ENCODE peak calls at places on chromosome 12, in eight cellular contexts. N, B, I, Q, Z, Y, K and D are unnamed samples.

GRCh38 chr12:115354007-115354452 is 670.1 kb upstream of the TBX3 start:
- DNase-seq in Y (peak; percentile 90), Q (no peak), I (no peak), N (no peak), K (peak; percentile 77), Z (peak; percentile 22), B (peak; percentile 29), D (peak; percentile 73)

GRCh38 chr12:21962236-21962635 is 21.0 kb upstream of the ABCC9 start:
- DNase-seq in K (no peak), Y (no peak), B (no peak), Q (no peak), I (no peak), N (no peak), Z (no peak), D (no peak)

GRCh38 chr12:101792046-101792931 is 38.5 kb downstream of the GNPTAB start:
- DNase-seq in Z (no peak), K (no peak), Y (no peak), Q (no peak), B (no peak), N (no peak), I (no peak), D (no peak)

GRCh38 chr12:50845021-50845647 is 2.4 kb downstream of the TMPRSS12 start:
- DNase-seq in N (no peak), B (no peak), K (no peak), I (no peak), Y (no peak), Z (no peak), Q (no peak), D (no peak)

GRCh38 chr12:48956279-48957140 is 777 bp downstream of the ARF3 start:
- DNase-seq in Y (peak; percentile 95), Z (peak; percentile 88), K (peak; percentile 82), B (peak; percentile 88), I (peak; percentile 66), Q (peak; percentile 56), N (no peak), D (peak; percentile 94)

GRCh38 chr12:107468182-107468581 is 217.4 kb upstream of the PWP1 start:
- DNase-seq in Y (peak; percentile 66), K (no peak), I (no peak), Q (no peak), N (no peak), Z (no peak), B (no peak), D (no peak)

GRCh38 chr12:88921434-88921833 is 341.2 kb upstream of the KITLG start:
- DNase-seq in B (no peak), N (no peak), K (no peak), I (no peak), Z (no peak), Y (no peak), Q (no peak), D (no peak)

GRCh38 chr12:64169999-64170398 is 52.1 kb downstream of the KICS2 start:
- DNase-seq in N (no peak), Y (no peak), B (no peak), Z (no peak), Q (no peak), I (no peak), K (no peak), D (no peak)

GRCh38 chr12:65965358-65965757 is 141.1 kb downstream of the HMGA2 start:
- DNase-seq in Y (no peak), N (no peak), I (no peak), Q (no peak), K (no peak), B (no peak), Z (no peak), D (no peak)

GRCh38 chr12:70691018-70691672 is 53.9 kb upstream of the PTPRB start:
- DNase-seq in Z (no peak), K (no peak), Q (no peak), Y (no peak), N (no peak), I (no peak), B (no peak), D (no peak)

GRCh38 chr12:8847435-8847834 is 25.0 kb downstream of the A2ML1 start:
- DNase-seq in B (no peak), K (no peak), Q (no peak), I (no peak), Z (no peak), Y (no peak), N (no peak), D (no peak)

GRCh38 chr12:22981711-22982110 is 356.7 kb downstream of the ETNK1 start:
- DNase-seq in K (no peak), I (no peak), N (no peak), Z (no peak), Y (no peak), Q (no peak), B (no peak), D (no peak)

GRCh38 chr12:28114488-28114887 is 75.8 kb upstream of the CCDC91 start:
- DNase-seq in Z (no peak), N (no peak), Q (no peak), B (no peak), I (no peak), K (no peak), Y (no peak), D (no peak)

GRCh38 chr12:54357802-54358619 is 6.3 kb downstream of the GPR84 start:
- DNase-seq in Y (no peak), N (no peak), I (no peak), Z (no peak), K (no peak), B (no peak), Q (peak; percentile 78), D (no peak)

GRCh38 chr12:121165316-121165715 is 32.6 kb downstream of the P2RX7 start:
- DNase-seq in Y (no peak), N (no peak), B (no peak), Q (no peak), K (no peak), Z (no peak), I (no peak), D (no peak)

GRCh38 chr12:52010152-52010622 is 3.4 kb downstream of the TAMALIN start:
- DNase-seq in Y (peak; percentile 81), I (no peak), Z (peak; percentile 89), B (peak; percentile 92), N (no peak), Q (no peak), K (peak; percentile 91), D (peak; percentile 96)

GRCh38 chr12:53696285-53696654 is 20.4 kb upstream of the ATP5MC2 start:
- DNase-seq in Y (peak; percentile 80), Q (no peak), Z (peak; percentile 63), B (peak; percentile 77), I (peak; percentile 56), K (no peak), N (no peak), D (no peak)

GRCh38 chr12:108355069-108355468 is 16.0 kb upstream of the CMKLR1 start:
- DNase-seq in Y (no peak), K (no peak), N (no peak), I (no peak), B (no peak), Q (no peak), Z (no peak), D (no peak)

DNA sequence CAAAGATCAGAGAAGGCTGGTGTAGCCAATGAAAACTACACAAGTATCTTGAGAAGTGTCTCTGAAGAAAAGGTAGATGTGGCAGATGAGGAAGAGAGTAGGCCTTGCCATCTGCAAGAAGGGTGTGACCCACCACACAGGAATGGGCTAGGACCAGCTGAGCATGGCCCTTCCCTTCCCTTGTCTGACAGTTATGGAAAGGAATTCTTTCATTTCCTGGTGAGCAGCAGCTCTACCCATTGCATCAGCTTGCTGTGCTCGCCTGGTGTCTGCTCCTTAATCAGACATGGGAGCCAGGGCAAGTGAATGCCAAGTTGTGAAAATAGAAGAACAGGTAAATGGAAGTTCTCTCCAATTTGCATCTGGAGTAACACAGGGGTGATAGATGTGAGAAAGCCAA is 145.2 kb upstream of the KRR1 start:
- DNase-seq in Y (no peak), K (no peak), I (no peak), B (no peak), Q (no peak), Z (no peak), N (no peak), D (no peak)
- H3K27ac ChIP-seq in Y (no peak overlapping the region), K (no peak overlapping the region), I (no peak overlapping the region), B (no peak overlapping the region), Q (no peak overlapping the region), Z (no peak overlapping the region), N (no peak overlapping the region), D (no peak overlapping the region)

GRCh38 chr12:34606749-34607519 is 584.6 kb downstream of the ALG10 start:
- DNase-seq in Y (no peak), K (no peak), I (peak; percentile 39), B (no peak), N (no peak), Z (no peak), Q (no peak), D (peak; percentile 17)
- H3K9me3 ChIP-seq in Y (no peaks in the 10 kb centered on the region), K (no peaks in the 10 kb centered on the region), I (no peaks in the 10 kb centered on the region), B (peaks cover 81% of the 10 kb centered on the region), N (peaks cover 52% of the 10 kb centered on the region), Z (peaks cover 23% of the 10 kb centered on the region), Q (no peaks in the 10 kb centered on the region), D (no peaks in the 10 kb centered on the region)

DNA sequence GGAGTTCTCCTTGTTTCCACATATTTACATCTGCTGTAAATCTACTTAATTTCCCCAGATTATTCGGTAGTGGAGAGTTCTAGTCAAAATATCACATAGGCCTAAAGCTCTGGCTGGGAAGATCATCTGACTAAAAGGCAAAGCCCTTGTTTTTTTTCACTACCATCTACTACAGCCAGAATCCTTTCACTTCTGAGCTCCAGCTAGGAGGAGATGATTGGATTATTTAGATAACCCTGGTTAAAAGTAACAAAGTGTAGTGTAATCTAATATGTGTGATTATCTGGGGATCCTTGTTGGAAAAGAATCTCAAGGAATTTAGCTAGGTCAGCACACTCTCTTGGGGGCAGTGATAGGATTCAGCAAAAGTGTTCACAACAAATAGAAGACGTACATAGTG is 125.4 kb downstream of the DYRK2 start:
- DNase-seq in Q (no peak), B (no peak), N (no peak), I (no peak), Y (no peak), K (no peak), Z (no peak), D (no peak)
- H3K27ac ChIP-seq in Q (no peak overlapping the region), B (peak overlapping the region; percentile 77), N (no peak overlapping the region), I (no peak overlapping the region), Y (no peak overlapping the region), K (peak overlapping the region; percentile 73), Z (peak overlapping the region; percentile 79), D (no peak overlapping the region)

GRCh38 chr12:3398196-3398789 is 92.7 kb upstream of the PRMT8 start:
- DNase-seq in Y (no peak), B (no peak), Q (no peak), Z (no peak), N (no peak), I (no peak), K (no peak), D (no peak)
- H3K9me3 ChIP-seq in Y (no peaks in the 10 kb centered on the region), B (no peaks in the 10 kb centered on the region), Q (no peaks in the 10 kb centered on the region), Z (no peaks in the 10 kb centered on the region), N (no peaks in the 10 kb centered on the region), I (no peaks in the 10 kb centered on the region), K (no peaks in the 10 kb centered on the region), D (no peaks in the 10 kb centered on the region)

GRCh38 chr12:96489392-96490056 is at the start of gene CFAP54:
- DNase-seq in Q (peak; percentile 95), Y (peak; percentile 97), Z (peak; percentile 92), B (peak; percentile 93), N (peak; percentile 93), I (peak; percentile 92), K (peak; percentile 94), D (peak; percentile 99)
- H3K27ac ChIP-seq in Q (peak within 1 kb of the TSS; percentile 62), Y (no peak within 1 kb of the TSS), Z (peak within 1 kb of the TSS; percentile 47), B (peak within 1 kb of the TSS; percentile 56), N (no peak within 1 kb of the TSS), I (no peak within 1 kb of the TSS), K (peak within 1 kb of the TSS; percentile 49), D (no peak within 1 kb of the TSS)